ENCODE peak calls at places on chromosomes 11 and 22, in five cellular contexts. S is NCI-H748 treated with DMSO at 0.1 percent for 48 hours, O is Kasumi-1, J is kidney tubule cell, N is RWPE1. W is an unnamed sample.

GRCh38 chr11:19268901-19269300 is 28.2 kb upstream of the E2F8 start:
- DNase-seq in S (no peak), O (no peak), J (no peak), N (no peak), W (no peak)

GRCh38 chr22:40094449-40094848 is 83.3 kb upstream of the TNRC6B start:
- DNase-seq in S (no peak), O (no peak), J (no peak), N (no peak), W (no peak)

GRCh38 chr22:43147821-43148220 is 3.5 kb upstream of the TSPO start:
- DNase-seq in S (no peak), O (peak; percentile 67), J (no peak), N (no peak), W (no peak)

GRCh38 chr11:86443415-86443814 is 68.7 kb downstream of the CCDC81 start:
- DNase-seq in S (no peak), O (no peak), J (no peak), N (no peak), W (no peak)

GRCh38 chr11:118903204-118904015 is 19.7 kb downstream of the CXCR5 start:
- DNase-seq in S (no peak), O (no peak), J (no peak), N (no peak), W (no peak)

GRCh38 chr11:77819921-77820564 is 479 bp downstream of the RSF1 start:
- DNase-seq in S (peak; percentile 27), O (no peak), J (peak; percentile 48), N (peak; percentile 51), W (peak; percentile 25)

GRCh38 chr22:42439821-42440674 is 7.8 kb upstream of the NFAM1 start:
- DNase-seq in S (no peak), O (peak; percentile 74), J (peak; percentile 39), N (no peak), W (no peak)

GRCh38 chr11:14905104-14906033 is 13.3 kb upstream of the CYP2R1 start:
- DNase-seq in S (no peak), O (peak; percentile 64), J (peak; percentile 69), N (no peak), W (no peak)

GRCh38 chr11:73019996-73020395 is 122.1 kb downstream of the FCHSD2 start:
- DNase-seq in S (no peak), O (no peak), J (no peak), N (no peak), W (no peak)

GRCh38 chr11:125918140-125918840 is 14.0 kb downstream of the DDX25 start:
- DNase-seq in S (no peak), O (no peak), J (no peak), N (no peak), W (peak; percentile 40)

GRCh38 chr22:28408702-28409101 is 270.9 kb downstream of the TTC28 start:
- DNase-seq in S (no peak), O (no peak), J (no peak), N (no peak), W (no peak)

GRCh38 chr11:14422052-14422813 is 63.2 kb upstream of the RRAS2 start:
- DNase-seq in S (no peak), O (peak; percentile 32), J (peak; percentile 100), N (peak; percentile 95), W (peak; percentile 13)

GRCh38 chr11:101870510-101870909 is 44.3 kb upstream of the CEP126 start:
- DNase-seq in S (no peak), O (no peak), J (peak; percentile 31), N (peak; percentile 75), W (no peak)

GRCh38 chr11:17386331-17387084 is 2.0 kb downstream of the KCNJ11 start:
- DNase-seq in S (no peak), O (peak; percentile 69), J (peak; percentile 62), N (peak; percentile 26), W (peak; percentile 63)

W was measured in T47D.